ENCODE peak calls at places on chromosomes 4 and X, in seven cellular contexts. One of them, this sample, is unnamed.
A peak's percentile ranks its signal among the peaks of the same experiment; 100 is the strongest.

GRCh38 chr4:4783847-4784246 is 75.6 kb upstream of the MSX1 start:
- DNase-seq in fibroblast of the aortic adventitia: no peak
- DNase-seq in fibroblast of pulmonary artery: no peak
- DNase-seq in OCI-LY7: no peak
- DNase-seq in cardiac muscle cell: no peak
- DNase-seq in tibial nerve: no peak
- DNase-seq in esophagus squamous epithelium: no peak
- DNase-seq in this sample: no peak

GRCh38 chr4:85127653-85128052 is 161.2 kb upstream of the WDFY3 start:
- DNase-seq in fibroblast of the aortic adventitia: no peak
- DNase-seq in fibroblast of pulmonary artery: peak; percentile 49
- DNase-seq in OCI-LY7: peak; percentile 44
- DNase-seq in cardiac muscle cell: peak; percentile 56
- DNase-seq in tibial nerve: no peak
- DNase-seq in esophagus squamous epithelium: no peak
- DNase-seq in this sample: no peak

GRCh38 chrX:119007189-119007770 is 32.9 kb downstream of the LONRF3 start:
- DNase-seq in fibroblast of the aortic adventitia: no peak
- DNase-seq in fibroblast of pulmonary artery: no peak
- DNase-seq in OCI-LY7: no peak
- DNase-seq in cardiac muscle cell: no peak
- DNase-seq in tibial nerve: no peak
- DNase-seq in esophagus squamous epithelium: no peak
- DNase-seq in this sample: no peak

GRCh38 chrX:115330498-115331138 is 41.1 kb downstream of the LUZP4 start:
- DNase-seq in fibroblast of the aortic adventitia: peak; percentile 87
- DNase-seq in fibroblast of pulmonary artery: peak; percentile 79
- DNase-seq in OCI-LY7: peak; percentile 11
- DNase-seq in cardiac muscle cell: peak; percentile 79
- DNase-seq in tibial nerve: no peak
- DNase-seq in esophagus squamous epithelium: no peak
- DNase-seq in this sample: no peak

GRCh38 chrX:133045986-133046385 is 50.9 kb downstream of the USP26 start:
- DNase-seq in fibroblast of the aortic adventitia: no peak
- DNase-seq in fibroblast of pulmonary artery: no peak
- DNase-seq in OCI-LY7: no peak
- DNase-seq in cardiac muscle cell: peak; percentile 29
- DNase-seq in tibial nerve: no peak
- DNase-seq in esophagus squamous epithelium: no peak
- DNase-seq in this sample: no peak

GRCh38 chr4:103400405-103400804 is 202.3 kb upstream of the CENPE start:
- DNase-seq in fibroblast of the aortic adventitia: peak; percentile 1
- DNase-seq in fibroblast of pulmonary artery: peak; percentile 48
- DNase-seq in OCI-LY7: no peak
- DNase-seq in cardiac muscle cell: no peak
- DNase-seq in tibial nerve: no peak
- DNase-seq in esophagus squamous epithelium: no peak
- DNase-seq in this sample: no peak

GRCh38 chr4:75708218-75708691 is 16.1 kb upstream of the USO1 start:
- DNase-seq in fibroblast of the aortic adventitia: no peak
- DNase-seq in fibroblast of pulmonary artery: no peak
- DNase-seq in OCI-LY7: no peak
- DNase-seq in cardiac muscle cell: no peak
- DNase-seq in tibial nerve: no peak
- DNase-seq in esophagus squamous epithelium: no peak
- DNase-seq in this sample: no peak

GRCh38 chr4:23006756-23007155 is 314.0 kb downstream of the GBA3 start:
- DNase-seq in fibroblast of the aortic adventitia: peak; percentile 52
- DNase-seq in fibroblast of pulmonary artery: peak; percentile 23
- DNase-seq in OCI-LY7: no peak
- DNase-seq in cardiac muscle cell: no peak
- DNase-seq in tibial nerve: no peak
- DNase-seq in esophagus squamous epithelium: no peak
- DNase-seq in this sample: no peak

DNA sequence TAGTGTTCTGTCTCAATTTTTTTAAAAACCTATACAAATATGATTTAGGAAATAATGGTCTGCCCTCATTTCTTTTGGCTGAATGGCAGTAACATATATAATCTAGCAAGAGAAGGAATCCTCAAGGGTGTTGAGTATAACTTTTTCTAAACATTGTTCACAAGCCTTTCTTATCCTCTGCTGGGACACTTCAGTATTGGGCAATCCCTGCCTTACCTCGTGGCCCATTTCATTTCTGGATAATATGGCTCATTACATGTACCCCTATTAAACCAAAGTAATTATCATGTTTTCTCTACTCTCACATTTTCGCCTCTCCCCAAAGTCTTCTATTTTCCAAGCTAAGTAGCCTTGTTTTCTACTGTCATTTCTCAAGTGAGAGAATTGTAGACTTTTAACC is 110.8 kb upstream of the STIM2 start:
- DNase-seq in fibroblast of the aortic adventitia: no peak
- DNase-seq in fibroblast of pulmonary artery: no peak
- DNase-seq in OCI-LY7: no peak
- DNase-seq in cardiac muscle cell: no peak
- DNase-seq in tibial nerve: no peak
- DNase-seq in esophagus squamous epithelium: no peak
- DNase-seq in this sample: no peak
- H3K4me3 ChIP-seq in fibroblast of the aortic adventitia: no peak overlapping the region
- H3K4me3 ChIP-seq in fibroblast of pulmonary artery: no peak overlapping the region
- H3K4me3 ChIP-seq in OCI-LY7: no peak overlapping the region
- H3K4me3 ChIP-seq in cardiac muscle cell: no peak overlapping the region
- H3K4me3 ChIP-seq in tibial nerve: no peak overlapping the region
- H3K4me3 ChIP-seq in esophagus squamous epithelium: no peak overlapping the region
- H3K4me3 ChIP-seq in this sample: no peak overlapping the region

GRCh38 chr4:89658701-89659024 is 178.3 kb downstream of the SNCA start:
- DNase-seq in fibroblast of the aortic adventitia: no peak
- DNase-seq in fibroblast of pulmonary artery: no peak
- DNase-seq in OCI-LY7: no peak
- DNase-seq in cardiac muscle cell: no peak
- DNase-seq in tibial nerve: no peak
- DNase-seq in esophagus squamous epithelium: no peak
- DNase-seq in this sample: no peak

GRCh38 chr4:89660851-89661250 is 176.1 kb downstream of the SNCA start:
- DNase-seq in fibroblast of the aortic adventitia: no peak
- DNase-seq in fibroblast of pulmonary artery: peak; percentile 17
- DNase-seq in OCI-LY7: no peak
- DNase-seq in cardiac muscle cell: no peak
- DNase-seq in tibial nerve: no peak
- DNase-seq in esophagus squamous epithelium: no peak
- DNase-seq in this sample: no peak

GRCh38 chr4:89661490-89661889 is 175.5 kb downstream of the SNCA start:
- DNase-seq in fibroblast of the aortic adventitia: peak; percentile 5
- DNase-seq in fibroblast of pulmonary artery: peak; percentile 58
- DNase-seq in OCI-LY7: no peak
- DNase-seq in cardiac muscle cell: peak; percentile 15
- DNase-seq in tibial nerve: no peak
- DNase-seq in esophagus squamous epithelium: no peak
- DNase-seq in this sample: no peak

GRCh38 chr4:89660444-89660843 is 176.5 kb downstream of the SNCA start:
- DNase-seq in fibroblast of the aortic adventitia: no peak
- DNase-seq in fibroblast of pulmonary artery: no peak
- DNase-seq in OCI-LY7: no peak
- DNase-seq in cardiac muscle cell: peak; percentile 8
- DNase-seq in tibial nerve: no peak
- DNase-seq in esophagus squamous epithelium: no peak
- DNase-seq in this sample: no peak

GRCh38 chr4:89657931-89658700 is 178.8 kb downstream of the SNCA start:
- DNase-seq in fibroblast of the aortic adventitia: peak; percentile 32
- DNase-seq in fibroblast of pulmonary artery: peak; percentile 71
- DNase-seq in OCI-LY7: peak; percentile 21
- DNase-seq in cardiac muscle cell: peak; percentile 13
- DNase-seq in tibial nerve: no peak
- DNase-seq in esophagus squamous epithelium: no peak
- DNase-seq in this sample: no peak
- TF ChIP-seq CTCF in fibroblast of the aortic adventitia: peak; percentile 23
- TF ChIP-seq CTCF in fibroblast of pulmonary artery: peak; percentile 58
- TF ChIP-seq CTCF in OCI-LY7: peak; percentile 73
- TF ChIP-seq CTCF in cardiac muscle cell: peak; percentile 52
- TF ChIP-seq CTCF in tibial nerve: no peak
- TF ChIP-seq CTCF in esophagus squamous epithelium: peak; percentile 42
- TF ChIP-seq CTCF in this sample: no peak

GRCh38 chrX:75544760-75545159 is 21.9 kb upstream of the ZDHHC15 start:
- DNase-seq in fibroblast of the aortic adventitia: no peak
- DNase-seq in fibroblast of pulmonary artery: no peak
- DNase-seq in OCI-LY7: no peak
- DNase-seq in cardiac muscle cell: no peak
- DNase-seq in tibial nerve: no peak
- DNase-seq in esophagus squamous epithelium: no peak
- DNase-seq in this sample: no peak

GRCh38 chrX:75546724-75547123 is 23.9 kb upstream of the ZDHHC15 start:
- DNase-seq in fibroblast of the aortic adventitia: no peak
- DNase-seq in fibroblast of pulmonary artery: no peak
- DNase-seq in OCI-LY7: no peak
- DNase-seq in cardiac muscle cell: peak; percentile 7
- DNase-seq in tibial nerve: no peak
- DNase-seq in esophagus squamous epithelium: no peak
- DNase-seq in this sample: no peak

GRCh38 chrX:75547137-75547536 is 24.3 kb upstream of the ZDHHC15 start:
- DNase-seq in fibroblast of the aortic adventitia: no peak
- DNase-seq in fibroblast of pulmonary artery: no peak
- DNase-seq in OCI-LY7: no peak
- DNase-seq in cardiac muscle cell: no peak
- DNase-seq in tibial nerve: no peak
- DNase-seq in esophagus squamous epithelium: no peak
- DNase-seq in this sample: no peak

GRCh38 chrX:75547783-75548182 is 24.9 kb upstream of the ZDHHC15 start:
- DNase-seq in fibroblast of the aortic adventitia: no peak
- DNase-seq in fibroblast of pulmonary artery: peak; percentile 0
- DNase-seq in OCI-LY7: no peak
- DNase-seq in cardiac muscle cell: peak; percentile 18
- DNase-seq in tibial nerve: peak; percentile 40
- DNase-seq in esophagus squamous epithelium: no peak
- DNase-seq in this sample: peak; percentile 35
- H3K4me3 ChIP-seq in fibroblast of the aortic adventitia: no peak overlapping the region
- H3K4me3 ChIP-seq in fibroblast of pulmonary artery: no peak overlapping the region
- H3K4me3 ChIP-seq in OCI-LY7: no peak overlapping the region
- H3K4me3 ChIP-seq in cardiac muscle cell: no peak overlapping the region
- H3K4me3 ChIP-seq in tibial nerve: no peak overlapping the region
- H3K4me3 ChIP-seq in esophagus squamous epithelium: no peak overlapping the region
- H3K4me3 ChIP-seq in this sample: peak overlapping the region; percentile 42

GRCh38 chr4:52196606-52197130 is 145.6 kb downstream of the SPATA18 start:
- DNase-seq in fibroblast of the aortic adventitia: no peak
- DNase-seq in fibroblast of pulmonary artery: no peak
- DNase-seq in OCI-LY7: no peak
- DNase-seq in cardiac muscle cell: no peak
- DNase-seq in tibial nerve: no peak
- DNase-seq in esophagus squamous epithelium: no peak
- DNase-seq in this sample: no peak
- TF ChIP-seq CTCF in fibroblast of the aortic adventitia: no peak
- TF ChIP-seq CTCF in fibroblast of pulmonary artery: no peak
- TF ChIP-seq CTCF in OCI-LY7: no peak
- TF ChIP-seq CTCF in cardiac muscle cell: no peak
- TF ChIP-seq CTCF in tibial nerve: no peak
- TF ChIP-seq CTCF in esophagus squamous epithelium: no peak
- TF ChIP-seq CTCF in this sample: no peak

DNA sequence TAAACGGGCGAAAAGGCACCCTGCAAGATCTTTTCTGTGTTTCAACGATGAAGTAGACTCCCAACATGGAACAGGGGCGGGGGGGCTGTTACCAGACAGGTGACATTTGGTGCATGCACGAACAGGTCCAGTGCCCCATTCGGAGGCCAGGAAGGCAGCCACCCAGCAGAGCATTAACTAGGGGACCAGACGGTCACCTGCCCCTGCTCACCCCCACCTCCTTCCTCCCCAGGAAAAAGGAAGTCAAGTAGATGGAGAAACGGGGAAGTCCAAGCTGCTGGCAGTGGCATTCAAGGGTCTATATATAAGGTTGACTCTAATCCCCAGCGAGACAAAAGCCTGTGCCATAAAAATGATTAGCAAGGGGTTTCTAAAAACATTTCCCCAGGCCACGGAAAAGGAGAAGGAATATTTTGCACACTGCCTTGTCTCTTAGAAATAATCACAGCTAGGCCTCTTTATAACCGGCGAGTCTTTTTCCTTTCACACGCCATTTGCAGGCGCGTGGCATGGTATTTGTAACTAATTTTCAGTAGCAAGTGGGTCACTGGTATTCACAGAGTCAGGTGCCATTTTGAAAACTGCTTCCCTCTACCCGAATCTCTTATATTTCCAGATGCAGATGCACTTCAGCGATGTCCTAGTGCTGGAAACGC is 1.2 kb upstream of the TMSB4X start:
- DNase-seq in fibroblast of the aortic adventitia: no peak
- DNase-seq in fibroblast of pulmonary artery: no peak
- DNase-seq in OCI-LY7: peak; percentile 63
- DNase-seq in cardiac muscle cell: no peak
- DNase-seq in tibial nerve: no peak
- DNase-seq in esophagus squamous epithelium: no peak
- DNase-seq in this sample: no peak
- H3K4me3 ChIP-seq in fibroblast of the aortic adventitia: peak overlapping the region; percentile 80
- H3K4me3 ChIP-seq in fibroblast of pulmonary artery: peak overlapping the region; percentile 75
- H3K4me3 ChIP-seq in OCI-LY7: peak overlapping the region; percentile 99
- H3K4me3 ChIP-seq in cardiac muscle cell: no peak overlapping the region
- H3K4me3 ChIP-seq in tibial nerve: no peak overlapping the region
- H3K4me3 ChIP-seq in esophagus squamous epithelium: peak overlapping the region; percentile 68
- H3K4me3 ChIP-seq in this sample: peak overlapping the region; percentile 96

GRCh38 chr4:118716304-118716703 is 31.1 kb downstream of the METTL14 start:
- DNase-seq in fibroblast of the aortic adventitia: no peak
- DNase-seq in fibroblast of pulmonary artery: no peak
- DNase-seq in OCI-LY7: no peak
- DNase-seq in cardiac muscle cell: no peak
- DNase-seq in tibial nerve: no peak
- DNase-seq in esophagus squamous epithelium: no peak
- DNase-seq in this sample: no peak
- TF ChIP-seq CTCF in fibroblast of the aortic adventitia: no peak
- TF ChIP-seq CTCF in fibroblast of pulmonary artery: no peak
- TF ChIP-seq CTCF in OCI-LY7: no peak
- TF ChIP-seq CTCF in cardiac muscle cell: no peak
- TF ChIP-seq CTCF in tibial nerve: no peak
- TF ChIP-seq CTCF in esophagus squamous epithelium: no peak
- TF ChIP-seq CTCF in this sample: no peak

DNA sequence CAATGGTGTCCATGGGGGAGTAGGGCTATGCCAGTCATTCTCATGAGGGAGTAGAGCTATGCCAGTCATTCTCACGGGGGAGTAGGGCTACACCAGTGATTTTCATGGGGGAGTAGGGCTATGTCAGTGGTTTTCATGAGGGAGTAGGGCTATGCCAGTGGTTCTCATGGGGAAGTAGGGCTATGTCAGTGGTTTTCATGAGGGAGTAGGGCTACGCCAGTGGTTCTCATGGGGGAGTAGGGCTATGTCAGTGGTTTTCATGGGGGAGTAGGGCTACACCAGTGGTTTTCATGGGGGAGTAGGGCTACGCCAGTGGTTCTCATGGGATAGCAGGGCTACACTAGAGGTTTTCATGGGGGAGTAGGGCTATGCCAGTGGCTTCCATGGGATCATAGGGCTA is 43.2 kb upstream of the SOD3 start:
- DNase-seq in fibroblast of the aortic adventitia: no peak
- DNase-seq in fibroblast of pulmonary artery: no peak
- DNase-seq in OCI-LY7: no peak
- DNase-seq in cardiac muscle cell: no peak
- DNase-seq in tibial nerve: no peak
- DNase-seq in esophagus squamous epithelium: no peak
- DNase-seq in this sample: no peak
- H3K4me3 ChIP-seq in fibroblast of the aortic adventitia: no peak overlapping the region
- H3K4me3 ChIP-seq in fibroblast of pulmonary artery: no peak overlapping the region
- H3K4me3 ChIP-seq in OCI-LY7: no peak overlapping the region
- H3K4me3 ChIP-seq in cardiac muscle cell: no peak overlapping the region
- H3K4me3 ChIP-seq in tibial nerve: no peak overlapping the region
- H3K4me3 ChIP-seq in esophagus squamous epithelium: no peak overlapping the region
- H3K4me3 ChIP-seq in this sample: no peak overlapping the region

This sample was measured in thoracic aorta.